ENCODE peak calls at places on chromosome 22, in four cellular contexts. V is psoas muscle, F is NCI-H1694 treated with DMSO at 0.1 percent for 48 hours, J is AG09319. Y is an unnamed sample.

GRCh38 chr22:36828815-36829214 is 12.0 kb upstream of the PVALB start:
- DNase-seq in V (no peak), F (no peak), J (no peak), Y (no peak)

GRCh38 chr22:26383968-26384576 is 45.0 kb upstream of the ASPHD2 start:
- DNase-seq in F (no peak), J (no peak), V (no peak), Y (no peak)

GRCh38 chr22:40400173-40400572 is 29.8 kb downstream of the SGSM3 start:
- DNase-seq in F (no peak), J (no peak), V (no peak), Y (no peak)

GRCh38 chr22:47032956-47033647 is 270.7 kb downstream of the TBC1D22A start:
- DNase-seq in V (no peak), F (no peak), J (no peak), Y (no peak)

GRCh38 chr22:36506637-36507517 is at the start of gene FOXRED2:
- DNase-seq in V (peak), F (peak), J (peak), Y (peak)

GRCh38 chr22:49827853-49828598 is at the start of gene BRD1:
- DNase-seq in J (no peak), V (peak), F (peak), Y (no peak)

GRCh38 chr22:49720279-49720959 is 107.3 kb downstream of the BRD1 start:
- DNase-seq in V (no peak), F (no peak), J (no peak), Y (no peak)

GRCh38 chr22:47027766-47028165 is 265.3 kb downstream of the TBC1D22A start:
- DNase-seq in V (no peak), J (no peak), F (no peak), Y (no peak)

GRCh38 chr22:49968313-49968830 is 7.8 kb downstream of the PIM3 start:
- DNase-seq in J (no peak), V (peak), F (no peak), Y (no peak)

GRCh38 chr22:26321469-26321913 is 107.6 kb upstream of the ASPHD2 start:
- DNase-seq in J (peak), V (peak), F (no peak), Y (no peak)

GRCh38 chr22:45240137-45240809 is 421 bp downstream of the KIAA0930 start:
- DNase-seq in F (no peak), V (peak), J (no peak), Y (no peak)

GRCh38 chr22:27788889-27789288 is 12.7 kb downstream of the MN1 start:
- DNase-seq in J (no peak), V (no peak), F (no peak), Y (no peak)

GRCh38 chr22:17213976-17214375 is 5.3 kb downstream of the ADA2 start:
- DNase-seq in V (peak), F (no peak), J (no peak), Y (no peak)

GRCh38 chr22:48959496-48959895 is 868.2 kb downstream of the BRD1 start:
- DNase-seq in J (no peak), F (no peak), V (no peak), Y (no peak)

GRCh38 chr22:41910599-41911291 is 4.1 kb downstream of the SHISA8 start:
- DNase-seq in F (no peak), V (no peak), J (no peak), Y (no peak)

GRCh38 chr22:18100781-18101180 is 9.8 kb upstream of the TUBA8 start:
- DNase-seq in F (no peak), V (no peak), J (no peak), Y (no peak)

GRCh38 chr22:50342651-50343540 is at the start of gene PPP6R2:
- DNase-seq in J (peak), F (peak), V (peak), Y (no peak)

GRCh38 chr22:39435616-39436015 is 21.2 kb upstream of the MGAT3 start:
- DNase-seq in J (no peak), F (no peak), V (no peak), Y (no peak)

GRCh38 chr22:32410459-32410858 is 1.6 kb downstream of the RTCB start:
- DNase-seq in J (no peak), V (no peak), F (no peak), Y (no peak)

GRCh38 chr22:31326877-31327276 is 19.3 kb downstream of the PATZ1 start:
- DNase-seq in V (no peak), F (no peak), J (no peak), Y (no peak)

GRCh38 chr22:34414467-34415440 is 494.5 kb upstream of the LARGE1 start:
- DNase-seq in V (no peak), F (peak), J (no peak), Y (peak)

Y was measured in DMS 273 treated with DMSO at 0.1 percent for 48 hours.